ENCODE peak calls at places on chromosomes 7 and 10, in seven cellular contexts. I, C, N, O, V, S and R are unnamed samples.

GRCh38 chr7:32347244-32347828 is 142.8 kb downstream of the LSM5 start:
- DNase-seq in I (peak), C (no peak), N (no peak), O (no peak), V (no peak), S (no peak), R (peak)

GRCh38 chr7:137172105-137172590 is 171.4 kb downstream of the PTN start:
- DNase-seq in I (no peak), C (no peak), N (no peak), O (no peak), V (no peak), S (no peak), R (no peak)

GRCh38 chr7:131574741-131575140 is 18.3 kb upstream of the PODXL start:
- DNase-seq in I (no peak), C (no peak), N (no peak), O (no peak), V (no peak), S (no peak), R (no peak)

GRCh38 chr10:106424981-106425380 is 739.5 kb downstream of the SORCS1 start:
- DNase-seq in I (no peak), C (no peak), N (no peak), O (no peak), V (no peak), S (no peak), R (no peak)

GRCh38 chr10:25417611-25418010 is 242.8 kb downstream of the GPR158 start:
- DNase-seq in I (no peak), C (no peak), N (no peak), O (no peak), V (no peak), S (no peak), R (no peak)

GRCh38 chr10:14486777-14487510 is 156.2 kb upstream of the FRMD4A start:
- DNase-seq in I (no peak), C (no peak), N (no peak), O (no peak), V (no peak), S (no peak), R (no peak)

GRCh38 chr10:103416436-103417147 is 20.2 kb downstream of the PDCD11 start:
- DNase-seq in I (peak), C (peak), N (peak), O (peak), V (no peak), S (no peak), R (peak)

GRCh38 chr7:21401944-21402343 is 25.9 kb upstream of the SP4 start:
- DNase-seq in I (no peak), C (no peak), N (no peak), O (no peak), V (no peak), S (no peak), R (no peak)

GRCh38 chr7:30612658-30613265 is 18.1 kb downstream of the GARS1 start:
- DNase-seq in I (no peak), C (no peak), N (no peak), O (no peak), V (no peak), S (no peak), R (no peak)

GRCh38 chr7:106070201-106070551 is 41.9 kb downstream of the SYPL1 start:
- DNase-seq in I (no peak), C (no peak), N (no peak), O (no peak), V (no peak), S (peak), R (no peak)

GRCh38 chr7:66542049-66542448 is 86.6 kb upstream of the KCTD7 start:
- DNase-seq in I (no peak), C (no peak), N (no peak), O (no peak), V (no peak), S (no peak), R (no peak)

GRCh38 chr10:124677871-124678565 is 66.2 kb downstream of the FAM53B start:
- DNase-seq in I (no peak), C (no peak), N (no peak), O (no peak), V (no peak), S (no peak), R (no peak)

GRCh38 chr10:98115388-98115787 is 19.1 kb upstream of the R3HCC1L start:
- DNase-seq in I (no peak), C (no peak), N (no peak), O (no peak), V (no peak), S (no peak), R (no peak)

GRCh38 chr7:99728615-99729014 is 6.4 kb downstream of the CYP3A7 start:
- DNase-seq in I (no peak), C (no peak), N (no peak), O (no peak), V (no peak), S (no peak), R (no peak)

GRCh38 chr7:20267482-20267881 is 50.3 kb upstream of the MACC1 start:
- DNase-seq in I (no peak), C (no peak), N (no peak), O (no peak), V (no peak), S (no peak), R (peak)

GRCh38 chr7:100546129-100546867 is 7.3 kb downstream of the AGFG2 start:
- DNase-seq in I (no peak), C (no peak), N (no peak), O (no peak), V (no peak), S (no peak), R (no peak)

GRCh38 chr10:93897070-93897797 is 3.5 kb downstream of the SLC35G1 start:
- DNase-seq in I (no peak), C (no peak), N (no peak), O (no peak), V (no peak), S (no peak), R (no peak)

GRCh38 chr10:13390604-13391522 is 42.8 kb upstream of the SEPHS1 start:
- DNase-seq in I (no peak), C (no peak), N (no peak), O (no peak), V (no peak), S (no peak), R (no peak)

GRCh38 chr7:17939111-17939669 is 1.1 kb downstream of the SNX13 start:
- DNase-seq in I (no peak), C (no peak), N (no peak), O (no peak), V (no peak), S (no peak), R (peak)

GRCh38 chr10:98267069-98267893 is 713 bp downstream of the LOXL4 start:
- DNase-seq in I (no peak), C (no peak), N (no peak), O (no peak), V (no peak), S (no peak), R (no peak)

GRCh38 chr7:32489788-32490126 is 423 bp downstream of the LSM5 start:
- DNase-seq in I (no peak), C (no peak), N (no peak), O (no peak), V (no peak), S (no peak), R (no peak)

GRCh38 chr10:72812798-72813430 is 80.6 kb upstream of the OIT3 start:
- DNase-seq in I (no peak), C (no peak), N (no peak), O (no peak), V (no peak), S (no peak), R (no peak)

GRCh38 chr10:111281516-111281915 is 204.7 kb downstream of the ADRA2A start:
- DNase-seq in I (no peak), C (no peak), N (no peak), O (no peak), V (no peak), S (no peak), R (no peak)

GRCh38 chr10:25849268-25849667 is 84.8 kb upstream of the MYO3A start:
- DNase-seq in I (no peak), C (no peak), N (no peak), O (no peak), V (no peak), S (no peak), R (no peak)

GRCh38 chr10:761376-761775 is 71.9 kb upstream of the DIP2C start:
- DNase-seq in I (no peak), C (no peak), N (no peak), O (no peak), V (no peak), S (no peak), R (no peak)

GRCh38 chr7:103609778-103610177 is 163.8 kb upstream of the SLC26A5 start:
- DNase-seq in I (no peak), C (no peak), N (no peak), O (no peak), V (no peak), S (no peak), R (no peak)

GRCh38 chr10:26335574-26336093 is 102.5 kb upstream of the APBB1IP start:
- DNase-seq in I (peak), C (no peak), N (no peak), O (no peak), V (no peak), S (no peak), R (peak)

GRCh38 chr10:11164806-11165590 is 147.3 kb downstream of the CELF2 start:
- DNase-seq in I (peak), C (no peak), N (no peak), O (peak), V (peak), S (no peak), R (peak)

GRCh38 chr7:97971120-97971989 is 18.6 kb downstream of the OCM2 start:
- DNase-seq in I (peak), C (no peak), N (no peak), O (no peak), V (no peak), S (no peak), R (no peak)

GRCh38 chr7:157309990-157310668 is 26.7 kb upstream of the DNAJB6 start:
- DNase-seq in I (no peak), C (no peak), N (no peak), O (peak), V (no peak), S (peak), R (no peak)

GRCh38 chr10:35546824-35547225 is 58.3 kb upstream of the GJD4 start:
- DNase-seq in I (no peak), C (no peak), N (no peak), O (no peak), V (no peak), S (no peak), R (no peak)

GRCh38 chr7:113796557-113796956 is 122.3 kb downstream of the PPP1R3A start:
- DNase-seq in I (no peak), C (no peak), N (no peak), O (no peak), V (no peak), S (no peak), R (no peak)

GRCh38 chr10:101617824-101618568 is 29.9 kb downstream of the DPCD start:
- DNase-seq in I (no peak), C (no peak), N (no peak), O (no peak), V (no peak), S (no peak), R (no peak)

GRCh38 chr10:132461683-132462231 is 64.8 kb downstream of the PWWP2B start:
- DNase-seq in I (no peak), C (no peak), N (no peak), O (no peak), V (no peak), S (no peak), R (no peak)

GRCh38 chr10:70323143-70323696 is 39.4 kb upstream of the NPFFR1 start:
- DNase-seq in I (peak), C (no peak), N (no peak), O (no peak), V (no peak), S (no peak), R (no peak)

GRCh38 chr7:19560111-19560883 is 148.5 kb downstream of the POLR1F start:
- DNase-seq in I (no peak), C (no peak), N (no peak), O (no peak), V (no peak), S (no peak), R (no peak)